ENCODE peak calls at places on chromosomes 13 and 19, in five cellular contexts. D, S, Y, K and V are unnamed samples. For H3K9me3, the result is how much of the 10 kb centered on the place peaks cover.

GRCh38 chr13:102609696-102610095 is 12.9 kb downstream of the TPP2 start:
- DNase-seq in D (no peak), S (no peak), Y (no peak), K (no peak), V (no peak)

GRCh38 chr13:65454403-65454802 is 1775.7 kb downstream of the PCDH9 start:
- DNase-seq in D (no peak), S (no peak), Y (no peak), K (peak), V (no peak)

GRCh38 chr19:494171-495046 is 1.9 kb upstream of the MADCAM1 start:
- DNase-seq in D (peak), S (no peak), Y (no peak), K (no peak), V (no peak)

GRCh38 chr13:105442941-105443340 is 1092.5 kb downstream of the EFNB2 start:
- DNase-seq in D (no peak), S (peak), Y (no peak), K (no peak), V (no peak)

GRCh38 chr13:108915634-108916497 is 286.5 kb downstream of the MYO16 start:
- DNase-seq in D (peak), S (peak), Y (no peak), K (peak), V (peak)

GRCh38 chr13:96297360-96297759 is 207.5 kb downstream of the HS6ST3 start:
- DNase-seq in D (no peak), S (no peak), Y (peak), K (no peak), V (no peak)

GRCh38 chr19:38675611-38676010 is 28.2 kb downstream of the ACTN4 start:
- DNase-seq in D (no peak), S (no peak), Y (no peak), K (peak), V (no peak)

GRCh38 chr13:114226088-114226487 is 8.6 kb upstream of the CDC16 start:
- DNase-seq in D (no peak), S (no peak), Y (no peak), K (peak), V (no peak)

GRCh38 chr13:30920162-30920561 is 12.3 kb upstream of the TEX26 start:
- DNase-seq in D (no peak), S (no peak), Y (no peak), K (no peak), V (no peak)

GRCh38 chr19:11540642-11541041 is 2.0 kb downstream of the CNN1 start:
- DNase-seq in D (no peak), S (no peak), Y (no peak), K (no peak), V (no peak)

GRCh38 chr19:40989453-40989852 is 1.6 kb upstream of the CYP2B6 start:
- DNase-seq in D (no peak), S (no peak), Y (no peak), K (no peak), V (no peak)

GRCh38 chr19:33473644-33474305 is 47.8 kb downstream of the PEPD start:
- DNase-seq in D (peak), S (no peak), Y (no peak), K (no peak), V (no peak)

GRCh38 chr19:15072930-15073647 is 8.9 kb upstream of the OR1I1 start:
- DNase-seq in D (peak), S (no peak), Y (peak), K (no peak), V (no peak)

GRCh38 chr13:42894765-42895181 is 97.3 kb downstream of the EPSTI1 start:
- DNase-seq in D (no peak), S (no peak), Y (no peak), K (no peak), V (no peak)

GRCh38 chr19:38210458-38210987 is 13.5 kb downstream of the DPF1 start:
- DNase-seq in D (peak), S (no peak), Y (peak), K (no peak), V (no peak)

GRCh38 chr13:80924596-80924995 is 583.7 kb upstream of the SPRY2 start:
- DNase-seq in D (no peak), S (no peak), Y (no peak), K (no peak), V (no peak)

GRCh38 chr19:3034845-3035541 is 5.9 kb upstream of the TLE2 start:
- DNase-seq in D (no peak), S (no peak), Y (peak), K (no peak), V (no peak)

GRCh38 chr13:32790731-32791130 is 204.5 kb downstream of the PDS5B start:
- DNase-seq in D (peak), S (no peak), Y (peak), K (no peak), V (no peak)

GRCh38 chr19:51546107-51546649 is 14.7 kb upstream of the SIGLEC6 start:
- DNase-seq in D (no peak), S (no peak), Y (no peak), K (no peak), V (no peak)

GRCh38 chr13:73662833-73663232 is 471.4 kb downstream of the KLF12 start:
- DNase-seq in D (no peak), S (no peak), Y (no peak), K (no peak), V (no peak)

GRCh38 chr19:35107541-35107939 is 8.1 kb upstream of the FXYD3 start:
- DNase-seq in D (no peak), S (no peak), Y (no peak), K (no peak), V (no peak)

GRCh38 chr13:77448689-77449088 is 86.8 kb upstream of the SCEL start:
- DNase-seq in D (peak), S (no peak), Y (no peak), K (no peak), V (no peak)

GRCh38 chr19:39908803-39909202 is 25.6 kb downstream of the FCGBP start:
- DNase-seq in D (no peak), S (no peak), Y (no peak), K (no peak), V (no peak)

GRCh38 chr19:39907213-39907612 is 27.2 kb downstream of the FCGBP start:
- DNase-seq in D (no peak), S (no peak), Y (no peak), K (no peak), V (no peak)

GRCh38 chr19:39906283-39906682 is 28.2 kb downstream of the FCGBP start:
- DNase-seq in D (peak), S (no peak), Y (no peak), K (no peak), V (no peak)
- H3K27ac ChIP-seq in D (no peak), S (peak), Y (no peak), K (no peak), V (no peak)

DNA sequence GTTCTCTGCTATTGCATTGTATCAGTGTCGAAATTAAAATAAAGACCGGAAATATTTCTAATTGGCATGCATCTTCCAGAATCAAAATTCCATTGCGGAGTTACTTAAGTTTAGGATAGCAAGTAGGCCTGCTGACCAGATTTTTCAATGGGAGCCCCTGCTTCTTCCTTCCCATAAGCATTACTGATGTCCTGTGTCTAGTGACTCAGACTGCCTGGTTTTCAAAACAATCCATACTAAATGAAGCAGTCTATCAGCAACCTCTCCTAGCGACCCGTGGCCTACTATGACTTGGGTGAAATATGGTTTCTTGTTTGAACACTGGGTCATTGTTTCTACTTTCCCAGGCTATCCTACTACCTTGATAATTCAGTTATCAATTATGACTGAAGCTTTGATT is 571.6 kb downstream of the TBC1D4 start:
- DNase-seq in D (no peak), S (no peak), Y (no peak), K (no peak), V (no peak)
- H3K9me3 ChIP-seq in D (under half), S (under half), Y (under half), K (under half), V (under half)

GRCh38 chr13:98201178-98201577 is 24.1 kb upstream of the RNF113B start:
- DNase-seq in D (no peak), S (no peak), Y (no peak), K (no peak), V (no peak)

GRCh38 chr13:98206946-98207345 is 29.9 kb upstream of the RNF113B start:
- DNase-seq in D (no peak), S (no peak), Y (no peak), K (no peak), V (no peak)

GRCh38 chr13:98202026-98202425 is 25.0 kb upstream of the RNF113B start:
- DNase-seq in D (no peak), S (no peak), Y (peak), K (no peak), V (peak)

GRCh38 chr13:98204546-98204945 is 27.5 kb upstream of the RNF113B start:
- DNase-seq in D (no peak), S (no peak), Y (no peak), K (no peak), V (no peak)

DNA sequence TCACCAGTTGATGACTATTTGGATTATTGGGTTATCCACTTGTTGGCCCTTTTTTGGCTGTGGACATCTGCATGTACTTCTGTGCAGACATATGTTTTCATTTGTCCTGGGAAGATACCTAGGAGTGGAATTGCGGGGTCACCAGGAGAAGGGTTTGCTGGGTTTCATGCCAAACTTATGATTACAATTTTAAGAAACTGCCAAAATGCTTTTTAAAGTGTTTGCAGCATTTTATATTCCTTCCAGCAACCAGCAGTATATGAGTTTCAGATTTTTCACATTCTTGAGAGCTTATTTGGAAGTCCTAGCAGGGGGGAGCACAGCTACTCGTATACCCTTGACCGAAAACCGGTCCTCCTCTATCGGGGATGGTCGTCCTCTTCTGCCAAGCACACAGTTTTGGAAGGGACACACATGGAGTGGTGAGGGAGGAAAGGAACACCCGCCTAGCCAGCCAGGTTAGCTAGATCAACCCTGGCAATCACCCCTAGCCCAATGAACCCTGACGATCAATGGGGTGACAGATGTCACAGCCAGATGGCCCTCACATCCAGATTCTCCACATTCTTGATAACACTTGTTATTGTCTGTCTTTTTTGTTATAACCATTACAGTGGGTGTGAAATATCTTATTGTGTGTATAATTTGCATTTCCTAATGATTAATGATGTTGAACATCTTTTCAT is 26.7 kb upstream of the RNF113B start:
- DNase-seq in D (no peak), S (no peak), Y (no peak), K (no peak), V (no peak)
- H3K4me3 ChIP-seq in D (no peak), S (no peak), Y (no peak), K (no peak), V (no peak)

DNA sequence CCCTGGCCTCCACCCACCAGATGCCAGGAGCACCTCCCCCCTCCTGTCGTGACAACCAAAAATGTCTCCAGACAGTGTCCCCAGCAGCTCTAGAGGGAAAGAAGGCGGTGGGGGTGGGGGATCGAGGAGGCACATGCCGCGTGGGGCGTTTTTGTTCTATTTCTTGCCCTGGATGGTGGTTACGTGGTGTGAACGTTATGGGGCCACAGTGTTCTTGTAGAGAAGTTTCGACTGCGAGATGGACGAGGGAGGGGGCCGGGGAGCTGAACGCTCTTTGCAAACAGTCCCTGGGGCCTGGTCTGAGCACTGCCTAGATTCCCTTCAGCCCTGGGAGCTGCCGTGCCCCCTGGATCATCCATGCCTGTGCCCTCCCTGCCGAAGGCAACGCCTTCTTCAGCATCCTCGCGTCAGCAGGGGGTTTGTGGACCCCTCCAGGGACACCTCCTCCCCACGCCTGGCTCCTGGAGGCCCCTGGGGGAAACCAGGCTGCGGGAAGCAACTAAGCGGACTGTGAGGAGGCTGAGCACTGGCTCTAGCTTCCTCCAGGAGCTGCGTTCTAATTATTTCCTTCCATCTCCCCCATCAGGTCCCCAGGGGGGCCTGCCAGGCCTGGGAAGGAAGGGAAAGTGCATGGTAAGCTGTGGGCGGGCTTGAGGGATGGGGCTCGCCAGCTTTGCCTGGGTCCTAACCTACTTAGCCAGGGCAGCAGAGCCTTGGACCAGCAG is 131.5 kb downstream of the IER2 start:
- DNase-seq in D (no peak), S (no peak), Y (no peak), K (no peak), V (no peak)
- H3K27ac ChIP-seq in D (no peak), S (no peak), Y (no peak), K (no peak), V (no peak)